ENCODE peak calls at places on chromosomes 6 and 20, in seven cellular contexts. I is activated T-cell treated with anti-CD3 and anti-CD28 coated beads, Interleukin-2, amount 50 U/mL, for 72 hours; W is NCI-H2029 treated with DMSO at 0.1 percent for 48 hours; Y is D341Med; M is HCT116; X is right lobe of liver; S is AG08395. C is an unnamed sample.
A peak's percentile ranks its signal among the peaks of the same experiment; 100 is the strongest.

GRCh38 chr6:170265655-170266054 is 25.2 kb downstream of the DLL1 start:
- DNase-seq in I (no peak), W (peak; percentile 61), Y (no peak), M (peak; percentile 73), X (peak; percentile 90), S (no peak), C (no peak)

GRCh38 chr6:17519120-17519519 is 81.0 kb upstream of the FAM8A1 start:
- DNase-seq in I (no peak), W (no peak), Y (no peak), M (no peak), X (no peak), S (no peak), C (no peak)

GRCh38 chr6:65259982-65260381 is 447.0 kb downstream of the EYS start:
- DNase-seq in I (no peak), W (no peak), Y (no peak), M (no peak), X (no peak), S (no peak), C (no peak)

GRCh38 chr20:32429343-32429742 is 71.2 kb downstream of the ASXL1 start:
- DNase-seq in I (no peak), W (no peak), Y (no peak), M (no peak), X (no peak), S (no peak), C (peak; percentile 7)

GRCh38 chr6:138289739-138290138 is 71.4 kb upstream of the PBOV1 start:
- DNase-seq in I (no peak), W (no peak), Y (peak; percentile 43), M (no peak), X (peak; percentile 62), S (no peak), C (peak; percentile 42)

GRCh38 chr20:62531046-62531838 is 55.4 kb upstream of the GATA5 start:
- DNase-seq in I (no peak), W (no peak), Y (no peak), M (no peak), X (no peak), S (no peak), C (no peak)

GRCh38 chr20:17811605-17811965 is 111.8 kb downstream of the BANF2 start:
- DNase-seq in I (no peak), W (no peak), Y (no peak), M (no peak), X (no peak), S (no peak), C (no peak)

GRCh38 chr6:148888853-148889252 is 142.0 kb downstream of the UST start:
- DNase-seq in I (no peak), W (no peak), Y (no peak), M (no peak), X (no peak), S (no peak), C (no peak)

GRCh38 chr20:45983279-45983743 is 11.3 kb upstream of the ZNF335 start:
- DNase-seq in I (no peak), W (no peak), Y (no peak), M (no peak), X (no peak), S (no peak), C (no peak)

GRCh38 chr6:112839525-112839961 is 492.4 kb downstream of the RFPL4B start:
- DNase-seq in I (no peak), W (no peak), Y (no peak), M (no peak), X (no peak), S (peak; percentile 49), C (no peak)

GRCh38 chr6:34246249-34246562 is 2.6 kb downstream of the SMIM29 start:
- DNase-seq in I (no peak), W (no peak), Y (no peak), M (no peak), X (no peak), S (no peak), C (no peak)

GRCh38 chr20:36786246-36786645 is 12.7 kb upstream of the DSN1 start:
- DNase-seq in I (no peak), W (no peak), Y (no peak), M (no peak), X (no peak), S (no peak), C (no peak)

GRCh38 chr6:3751019-3751729 is at the start of gene PXDC1:
- DNase-seq in I (peak; percentile 36), W (no peak), Y (peak; percentile 79), M (no peak), X (no peak), S (no peak), C (peak; percentile 52)

GRCh38 chr6:133756046-133756445 is 132.9 kb upstream of the TCF21 start:
- DNase-seq in I (no peak), W (no peak), Y (no peak), M (no peak), X (no peak), S (peak; percentile 48), C (no peak)

GRCh38 chr6:157657754-157658153 is 165.3 kb upstream of the SNX9 start:
- DNase-seq in I (no peak), W (no peak), Y (no peak), M (no peak), X (no peak), S (no peak), C (no peak)

GRCh38 chr6:20564269-20564668 is 30.0 kb downstream of the CDKAL1 start:
- DNase-seq in I (no peak), W (peak; percentile 75), Y (no peak), M (peak; percentile 19), X (no peak), S (peak; percentile 49), C (peak; percentile 36)

GRCh38 chr20:13402171-13402760 is 181.2 kb downstream of the ISM1 start:
- DNase-seq in I (no peak), W (no peak), Y (no peak), M (no peak), X (no peak), S (no peak), C (no peak)

GRCh38 chr20:64133951-64134407 is 26.6 kb upstream of the NPBWR2 start:
- DNase-seq in I (no peak), W (no peak), Y (peak; percentile 79), M (no peak), X (no peak), S (no peak), C (no peak)

GRCh38 chr6:31386099-31386498 is 17.3 kb upstream of the MICA start:
- DNase-seq in I (no peak), W (no peak), Y (no peak), M (no peak), X (no peak), S (no peak), C (no peak)

GRCh38 chr20:62408640-62409039 is 1.6 kb upstream of the CABLES2 start:
- DNase-seq in I (no peak), W (no peak), Y (no peak), M (no peak), X (no peak), S (no peak), C (no peak)

GRCh38 chr20:36969478-36970186 is 18.1 kb upstream of the SAMHD1 start:
- DNase-seq in I (peak; percentile 24), W (no peak), Y (no peak), M (no peak), X (no peak), S (no peak), C (no peak)

GRCh38 chr6:29850011-29850553 is 22.5 kb downstream of the HLA-G start:
- DNase-seq in I (peak; percentile 45), W (no peak), Y (no peak), M (no peak), X (no peak), S (no peak), C (no peak)

GRCh38 chr20:50136822-50137599 is 16.5 kb downstream of the PEDS1 start:
- DNase-seq in I (peak; percentile 39), W (no peak), Y (no peak), M (no peak), X (no peak), S (no peak), C (no peak)

GRCh38 chr6:137522399-137522798 is 28.2 kb upstream of the OLIG3 start:
- DNase-seq in I (no peak), W (no peak), Y (no peak), M (no peak), X (no peak), S (no peak), C (no peak)

GRCh38 chr20:62303327-62304226 is 780 bp downstream of the ADRM1 start:
- DNase-seq in I (peak; percentile 33), W (no peak), Y (peak; percentile 68), M (no peak), X (peak; percentile 58), S (peak; percentile 25), C (peak; percentile 60)

GRCh38 chr6:35043381-35043780 is 97.8 kb downstream of the TCP11 start:
- DNase-seq in I (no peak), W (peak; percentile 78), Y (no peak), M (no peak), X (no peak), S (no peak), C (no peak)

GRCh38 chr20:62770916-62771315 is 25.4 kb upstream of the MRGBP start:
- DNase-seq in I (no peak), W (no peak), Y (no peak), M (no peak), X (no peak), S (no peak), C (no peak)

GRCh38 chr6:41975276-41975675 is 33.7 kb upstream of the CCND3 start:
- DNase-seq in I (peak; percentile 25), W (no peak), Y (no peak), M (no peak), X (no peak), S (no peak), C (no peak)

GRCh38 chr6:68771426-68771825 is 136.3 kb downstream of the ADGRB3 start:
- DNase-seq in I (no peak), W (no peak), Y (no peak), M (no peak), X (no peak), S (no peak), C (no peak)

GRCh38 chr6:24836116-24836515 is 37.4 kb upstream of the ARMH2 start:
- DNase-seq in I (no peak), W (no peak), Y (no peak), M (no peak), X (no peak), S (no peak), C (no peak)

GRCh38 chr6:30826961-30827342 is 57.4 kb upstream of the DDR1 start:
- DNase-seq in I (no peak), W (no peak), Y (no peak), M (no peak), X (no peak), S (no peak), C (no peak)

GRCh38 chr6:154605207-154605877 is 94.9 kb upstream of the CNKSR3 start:
- DNase-seq in I (peak; percentile 31), W (no peak), Y (no peak), M (no peak), X (no peak), S (no peak), C (peak; percentile 27)

GRCh38 chr20:17682889-17683198 is 802 bp upstream of the RRBP1 start:
- DNase-seq in I (no peak), W (no peak), Y (no peak), M (no peak), X (no peak), S (no peak), C (no peak)

GRCh38 chr6:107098436-107099307 is 16.6 kb downstream of the BEND3 start:
- DNase-seq in I (no peak), W (no peak), Y (no peak), M (no peak), X (no peak), S (no peak), C (no peak)

GRCh38 chr6:155275808-155276480 is 12.1 kb downstream of the CLDN20 start:
- DNase-seq in I (no peak), W (no peak), Y (no peak), M (no peak), X (no peak), S (no peak), C (no peak)

GRCh38 chr6:41090841-41091761 is 18.3 kb downstream of the NFYA start:
- DNase-seq in I (no peak), W (no peak), Y (no peak), M (no peak), X (peak; percentile 24), S (no peak), C (no peak)

C was measured in GM13976.